ENCODE peak calls at places on chromosomes 11 and 22, in five cellular contexts. O, I, F, V and G are unnamed samples.

GRCh38 chr11:65551572-65552398 is 6.4 kb downstream of the LTBP3 start:
- DNase-seq in O (peak; percentile 85), I (no peak), F (peak; percentile 52), V (no peak), G (peak; percentile 80)

GRCh38 chr11:71483689-71484088 is 30.7 kb downstream of the NADSYN1 start:
- DNase-seq in O (no peak), I (no peak), F (no peak), V (no peak), G (no peak)

GRCh38 chr11:443542-444199 is 1.9 kb upstream of the ANO9 start:
- DNase-seq in O (no peak), I (no peak), F (peak; percentile 76), V (no peak), G (no peak)

GRCh38 chr11:130159657-130160459 is at the start of gene ST14:
- DNase-seq in O (peak; percentile 76), I (peak; percentile 39), F (no peak), V (no peak), G (no peak)

GRCh38 chr11:97033178-97033577 is 643.4 kb downstream of the JRKL start:
- DNase-seq in O (no peak), I (no peak), F (no peak), V (no peak), G (no peak)

GRCh38 chr11:73236879-73237278 is 18.8 kb downstream of the P2RY2 start:
- DNase-seq in O (no peak), I (peak; percentile 63), F (no peak), V (no peak), G (peak; percentile 71)

GRCh38 chr22:36817429-36817783 is 571 bp upstream of the PVALB start:
- DNase-seq in O (no peak), I (no peak), F (no peak), V (no peak), G (no peak)

GRCh38 chr11:36295926-36296325 is at the start of gene PRR5L:
- DNase-seq in O (no peak), I (no peak), F (no peak), V (no peak), G (no peak)

GRCh38 chr11:17414317-17414737 is 25.9 kb upstream of the KCNJ11 start:
- DNase-seq in O (peak; percentile 61), I (no peak), F (peak; percentile 68), V (no peak), G (no peak)

GRCh38 chr11:121236115-121237001 is 56.2 kb upstream of the SC5D start:
- DNase-seq in O (no peak), I (no peak), F (no peak), V (no peak), G (peak; percentile 69)

GRCh38 chr11:12106101-12106500 is 4.3 kb upstream of the MICAL2 start:
- DNase-seq in O (no peak), I (no peak), F (no peak), V (no peak), G (no peak)